ENCODE peak calls at places on chromosomes 16 and 17, in five cellular contexts. B is BJ, Q is lower leg skin, L is brain microvascular endothelial cell, N is LNCaP clone FGC. H is an unnamed sample.

GRCh38 chr17:3049705-3050295 is 13.6 kb downstream of the OR1D5 start:
- DNase-seq in N (no peak), B (no peak), Q (no peak), L (no peak), H (no peak)

GRCh38 chr16:57372372-57373116 is at the start of gene CX3CL1:
- DNase-seq in L (peak), N (no peak), B (no peak), Q (peak), H (peak)

GRCh38 chr17:1484586-1485310 is 7.7 kb downstream of the MYO1C start:
- DNase-seq in N (peak), B (no peak), Q (no peak), L (no peak), H (peak)

GRCh38 chr17:41403409-41404023 is 6.1 kb upstream of the KRT31 start:
- DNase-seq in L (no peak), Q (no peak), B (no peak), N (no peak), H (no peak)

GRCh38 chr16:27785307-27785678 is 235.3 kb downstream of the KATNIP start:
- DNase-seq in B (no peak), Q (no peak), N (no peak), L (no peak), H (no peak)

GRCh38 chr16:46775214-46775613 is 27.1 kb upstream of the MYLK3 start:
- DNase-seq in N (no peak), Q (no peak), L (no peak), B (no peak), H (no peak)

GRCh38 chr17:79221597-79221996 is 147.0 kb downstream of the ENGASE start:
- DNase-seq in L (no peak), Q (no peak), N (no peak), B (no peak), H (no peak)

GRCh38 chr16:474420-475122 is 49.1 kb downstream of the RAB11FIP3 start:
- DNase-seq in Q (no peak), L (no peak), N (no peak), B (no peak), H (no peak)

GRCh38 chr17:47604268-47604927 is 45.3 kb upstream of the KPNB1 start:
- DNase-seq in B (no peak), N (no peak), Q (no peak), L (peak), H (peak)

GRCh38 chr17:792277-792676 is 10.1 kb downstream of the MRM3 start:
- DNase-seq in Q (no peak), B (no peak), L (no peak), N (no peak), H (no peak)

GRCh38 chr17:80892019-80892855 is 99.4 kb upstream of the CHMP6 start:
- DNase-seq in B (peak), N (no peak), Q (peak), L (peak), H (peak)

GRCh38 chr17:13931111-13931526 is 138.2 kb upstream of the COX10 start:
- DNase-seq in Q (peak), N (no peak), B (peak), L (no peak), H (no peak)

GRCh38 chr17:21460358-21460757 is 84.2 kb downstream of the KCNJ12 start:
- DNase-seq in B (no peak), L (peak), Q (no peak), N (no peak), H (no peak)

GRCh38 chr16:27174007-27174406 is 29.3 kb upstream of the KDM8 start:
- DNase-seq in N (peak), Q (no peak), L (no peak), B (no peak), H (no peak)

GRCh38 chr16:83187404-83187803 is 560.6 kb downstream of the CDH13 start:
- DNase-seq in B (peak), N (no peak), L (peak), Q (no peak), H (no peak)

GRCh38 chr16:51888021-51888420 is 658.9 kb downstream of the TOX3 start:
- DNase-seq in N (no peak), Q (no peak), L (no peak), B (peak), H (no peak)

GRCh38 chr16:56192971-56193936 is 2.0 kb downstream of the GNAO1 start:
- DNase-seq in N (no peak), B (no peak), Q (no peak), L (no peak), H (no peak)

GRCh38 chr17:41026668-41027471 is at the start of gene KRTAP1-5:
- DNase-seq in L (peak), Q (no peak), N (no peak), B (peak), H (no peak)

GRCh38 chr17:62648247-62648953 is 20.9 kb downstream of the MRC2 start:
- DNase-seq in Q (no peak), L (no peak), N (no peak), B (no peak), H (no peak)

GRCh38 chr16:65532218-65532617 is 410.4 kb upstream of the CDH11 start:
- DNase-seq in N (no peak), L (no peak), B (no peak), Q (no peak), H (no peak)

GRCh38 chr17:48002920-48003685 is 32.2 kb downstream of the CDK5RAP3 start:
- DNase-seq in B (no peak), L (peak), N (no peak), Q (no peak), H (no peak)

GRCh38 chr17:2238432-2239169 is 65.0 kb downstream of the SMG6 start:
- DNase-seq in L (no peak), B (no peak), Q (peak), N (no peak), H (no peak)

GRCh38 chr17:78890111-78890897 is 12.7 kb downstream of the CEP295NL start:
- DNase-seq in Q (peak), L (no peak), N (no peak), B (no peak), H (peak)

GRCh38 chr17:46737331-46737730 is 81.2 kb downstream of the WNT3 start:
- DNase-seq in L (no peak), N (no peak), Q (no peak), B (no peak), H (no peak)

GRCh38 chr17:4533522-4534502 is 21.4 kb downstream of the MYBBP1A start:
- DNase-seq in N (no peak), Q (no peak), B (no peak), L (no peak), H (no peak)

GRCh38 chr17:19867654-19868395 is at the start of gene ULK2:
- DNase-seq in B (no peak), N (no peak), L (peak), Q (peak), H (peak)

GRCh38 chr16:70769761-70770160 is 31.2 kb downstream of the VAC14 start:
- DNase-seq in Q (no peak), L (no peak), B (no peak), N (no peak), H (no peak)

GRCh38 chr16:74281285-74281684 is 15.3 kb upstream of the PSMD7 start:
- DNase-seq in N (no peak), B (no peak), Q (no peak), L (no peak), H (no peak)

GRCh38 chr17:56707312-56708219 is 114.1 kb downstream of the NOG start:
- DNase-seq in Q (no peak), N (no peak), L (peak), B (no peak), H (no peak)

GRCh38 chr16:825298-826061 is 24.9 kb upstream of the GNG13 start:
- DNase-seq in Q (no peak), N (no peak), L (no peak), B (no peak), H (no peak)

GRCh38 chr17:28446716-28447395 is 26.6 kb upstream of the SLC13A2 start:
- DNase-seq in N (no peak), B (no peak), Q (no peak), L (no peak), H (no peak)

GRCh38 chr16:75265911-75266701 is 14.7 kb upstream of the BCAR1 start:
- DNase-seq in Q (no peak), B (no peak), N (peak), L (peak), H (peak)

GRCh38 chr17:69175812-69176517 is 34.3 kb upstream of the ABCA6 start:
- DNase-seq in N (no peak), L (peak), Q (no peak), B (peak), H (no peak)

GRCh38 chr17:75153854-75154194 is 488 bp downstream of the JPT1 start:
- DNase-seq in B (no peak), Q (no peak), L (no peak), N (no peak), H (no peak)

GRCh38 chr17:36546418-36547093 is 1.8 kb downstream of the GGNBP2 start:
- DNase-seq in Q (no peak), B (no peak), L (no peak), N (no peak), H (no peak)

GRCh38 chr16:81535679-81536360 is 91.2 kb downstream of the CMIP start:
- DNase-seq in N (no peak), Q (no peak), B (no peak), L (no peak), H (no peak)

GRCh38 chr16:85568519-85568918 is 44.6 kb upstream of the GSE1 start:
- DNase-seq in N (no peak), L (no peak), Q (peak), B (no peak), H (peak)

GRCh38 chr17:75941442-75941819 is 589 bp upstream of the FBF1 start:
- DNase-seq in Q (no peak), L (no peak), B (no peak), N (no peak), H (no peak)

DNA sequence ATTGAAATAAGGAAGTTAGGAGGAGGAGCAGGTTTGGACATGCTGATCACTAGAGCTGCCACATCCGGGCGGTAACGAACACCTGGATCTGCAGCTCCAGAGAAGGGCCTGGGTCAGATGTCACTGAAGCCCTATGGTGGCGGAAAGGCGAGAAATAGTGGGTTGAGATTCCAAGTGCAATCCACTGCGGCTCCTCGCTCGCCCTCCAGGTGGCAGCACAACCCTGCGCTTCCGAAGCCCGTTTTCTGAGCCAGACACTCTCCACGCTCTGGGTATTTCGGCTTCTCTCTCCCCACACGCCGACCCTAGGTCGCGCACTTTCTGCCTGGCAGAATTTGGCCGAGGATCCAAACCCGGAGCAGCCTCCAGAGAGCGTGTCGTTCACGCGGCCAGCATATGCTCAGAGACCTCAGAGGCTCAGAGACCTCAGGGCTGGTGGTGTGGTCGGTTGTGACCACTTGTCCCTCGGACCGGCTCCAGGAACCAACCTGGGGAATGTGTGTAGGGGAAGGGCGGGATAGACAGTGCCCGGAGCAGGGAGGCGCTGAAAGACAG is 922 bp upstream of the SLC2A4 start:
- DNase-seq in Q (peak), N (peak), L (peak), B (no peak), H (peak)
- TF ChIP-seq CTCF in Q (peak), N (peak), L (peak), B (peak), H (peak)

GRCh38 chr16:67993207-67994036 is 5.9 kb downstream of the DPEP2 start:
- DNase-seq in Q (peak), B (no peak), N (peak), L (peak), H (peak)

GRCh38 chr16:67989322-67990017 is 9.2 kb upstream of the DPEP3 start:
- DNase-seq in N (no peak), B (no peak), L (no peak), Q (no peak), H (no peak)

GRCh38 chr16:67995423-67995822 is 3.9 kb downstream of the DPEP2 start:
- DNase-seq in B (no peak), N (no peak), L (no peak), Q (no peak), H (no peak)

GRCh38 chr16:67990018-67990386 is 9.3 kb downstream of the DPEP2 start:
- DNase-seq in N (no peak), L (no peak), B (no peak), Q (no peak), H (no peak)

GRCh38 chr16:67992661-67993206 is 6.5 kb downstream of the DPEP2 start:
- DNase-seq in B (no peak), Q (no peak), N (no peak), L (no peak), H (no peak)
- H3K4me3 ChIP-seq in B (no peak), Q (no peak), N (no peak), L (no peak), H (no peak)

DNA sequence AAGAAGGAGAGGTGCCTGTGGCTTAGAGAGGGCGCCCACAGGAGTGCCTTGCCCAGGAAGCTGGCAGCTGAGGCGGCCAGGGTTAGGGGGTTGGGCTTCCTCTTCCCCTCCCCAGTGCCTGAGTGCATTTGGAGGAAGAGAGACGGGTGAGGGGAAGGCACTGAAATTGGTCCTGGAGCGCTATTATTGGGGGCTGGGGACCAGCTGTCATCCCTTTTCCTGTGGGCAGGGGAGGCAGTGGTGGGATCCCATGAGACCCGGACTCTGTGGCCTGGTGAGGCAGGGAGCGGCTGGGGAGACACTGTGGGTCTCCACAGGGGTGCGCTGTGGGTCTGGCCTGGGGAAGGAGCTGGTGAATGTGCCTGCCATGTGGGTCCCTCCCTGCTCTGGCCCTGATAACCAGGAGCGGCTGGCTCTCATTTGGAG is 259.7 kb downstream of the SEC14L1 start:
- DNase-seq in Q (no peak), N (no peak), L (peak), B (no peak), H (peak)
- TF ChIP-seq CTCF in Q (no peak), N (peak), L (peak), B (peak), H (peak)

GRCh38 chr17:39705786-39706348 is 6.0 kb downstream of the ERBB2 start:
- DNase-seq in Q (peak), N (peak), B (no peak), L (no peak), H (peak)

GRCh38 chr17:39703913-39704312 is 4.0 kb downstream of the ERBB2 start:
- DNase-seq in L (no peak), B (no peak), N (no peak), Q (no peak), H (no peak)

GRCh38 chr17:39702901-39703893 is 3.3 kb downstream of the ERBB2 start:
- DNase-seq in N (peak), B (no peak), L (no peak), Q (no peak), H (no peak)

GRCh38 chr17:39706383-39706782 is 6.5 kb downstream of the ERBB2 start:
- DNase-seq in Q (no peak), N (no peak), L (no peak), B (no peak), H (no peak)

DNA sequence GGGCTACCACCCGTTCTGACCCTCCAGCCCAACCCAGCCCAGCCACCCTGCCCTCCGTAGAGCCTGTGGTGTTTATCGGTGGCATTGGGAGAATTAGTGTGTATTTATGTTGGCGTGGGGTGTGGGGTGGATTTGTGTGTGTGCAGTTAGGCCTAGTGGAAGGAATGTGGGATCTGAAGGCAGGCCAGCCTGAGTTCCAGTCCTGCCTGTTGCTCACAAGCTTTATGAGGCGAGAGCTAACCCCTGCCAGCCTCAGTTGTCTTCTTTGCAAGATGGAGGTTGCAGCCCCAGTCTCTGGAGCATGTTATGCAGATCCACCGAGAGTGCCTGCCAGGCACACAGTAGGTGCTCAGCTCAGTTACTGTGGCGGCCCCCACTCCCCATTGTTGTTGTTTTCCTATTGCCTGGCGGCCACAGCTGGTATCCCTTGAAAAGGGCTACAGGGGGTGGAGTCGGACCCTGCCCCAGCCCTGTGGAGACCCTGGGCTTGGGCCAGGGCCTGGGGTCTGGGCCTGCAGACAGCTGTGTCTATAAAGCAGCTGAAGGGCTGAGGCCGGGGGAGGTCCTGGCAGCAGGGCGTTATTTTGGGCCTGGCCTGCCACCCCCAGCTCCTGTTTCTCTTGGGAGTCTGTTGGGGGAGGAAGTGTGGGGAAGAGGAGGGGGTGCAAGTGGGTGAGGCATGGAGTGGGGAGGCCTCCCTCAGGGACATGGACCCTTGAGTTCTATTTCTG is 5.1 kb downstream of the ERBB2 start:
- DNase-seq in L (peak), B (no peak), Q (no peak), N (peak), H (peak)
- H3K4me3 ChIP-seq in L (no peak), B (no peak), Q (no peak), N (peak), H (no peak)

GRCh38 chr17:5793157-5793556 is 208.8 kb upstream of the NLRP1 start:
- DNase-seq in B (no peak), L (no peak), Q (no peak), N (no peak), H (no peak)
- TF ChIP-seq CTCF in B (peak), L (peak), Q (no peak), N (no peak), H (no peak)

DNA sequence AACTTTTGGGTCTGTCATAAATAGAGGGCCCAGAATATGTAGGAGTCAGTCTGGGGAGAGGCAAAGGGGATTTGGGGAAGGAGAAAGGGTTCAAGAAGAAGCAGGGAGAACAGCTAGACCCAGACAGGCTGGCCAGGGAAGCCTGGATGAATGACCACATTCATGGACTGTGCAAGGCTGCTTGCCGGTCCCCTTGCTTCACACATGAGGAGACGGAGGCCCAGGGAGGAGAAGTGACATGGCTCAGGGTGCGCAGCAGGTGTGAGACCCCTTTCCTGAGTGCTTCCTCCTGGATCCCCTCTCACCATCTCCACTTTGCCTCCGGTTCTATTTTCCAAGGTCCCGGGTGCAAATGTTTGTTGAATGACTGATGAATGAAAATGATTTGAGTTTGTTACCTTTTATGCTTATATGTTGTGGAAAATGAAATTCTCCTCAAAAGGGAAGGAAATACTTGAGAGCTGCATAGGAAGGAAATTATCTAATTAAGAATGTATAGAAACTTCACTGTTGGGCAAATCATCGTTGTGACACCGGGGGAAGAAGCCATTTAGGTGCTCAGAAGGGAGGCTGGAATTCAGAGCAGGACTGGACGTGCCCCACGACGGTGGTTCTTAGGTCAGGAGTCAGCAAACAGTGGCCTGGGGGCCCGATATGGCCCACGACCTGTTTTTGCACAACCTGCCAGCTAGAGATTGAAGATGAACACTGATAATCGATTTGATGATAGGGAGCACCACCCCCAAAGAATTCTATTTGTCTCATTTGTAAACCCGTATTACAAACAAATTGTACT is 559 bp downstream of the ITGAM start:
- DNase-seq in N (no peak), L (no peak), Q (no peak), B (no peak), H (no peak)
- H3K4me3 ChIP-seq in N (no peak), L (no peak), Q (no peak), B (no peak), H (peak)

DNA sequence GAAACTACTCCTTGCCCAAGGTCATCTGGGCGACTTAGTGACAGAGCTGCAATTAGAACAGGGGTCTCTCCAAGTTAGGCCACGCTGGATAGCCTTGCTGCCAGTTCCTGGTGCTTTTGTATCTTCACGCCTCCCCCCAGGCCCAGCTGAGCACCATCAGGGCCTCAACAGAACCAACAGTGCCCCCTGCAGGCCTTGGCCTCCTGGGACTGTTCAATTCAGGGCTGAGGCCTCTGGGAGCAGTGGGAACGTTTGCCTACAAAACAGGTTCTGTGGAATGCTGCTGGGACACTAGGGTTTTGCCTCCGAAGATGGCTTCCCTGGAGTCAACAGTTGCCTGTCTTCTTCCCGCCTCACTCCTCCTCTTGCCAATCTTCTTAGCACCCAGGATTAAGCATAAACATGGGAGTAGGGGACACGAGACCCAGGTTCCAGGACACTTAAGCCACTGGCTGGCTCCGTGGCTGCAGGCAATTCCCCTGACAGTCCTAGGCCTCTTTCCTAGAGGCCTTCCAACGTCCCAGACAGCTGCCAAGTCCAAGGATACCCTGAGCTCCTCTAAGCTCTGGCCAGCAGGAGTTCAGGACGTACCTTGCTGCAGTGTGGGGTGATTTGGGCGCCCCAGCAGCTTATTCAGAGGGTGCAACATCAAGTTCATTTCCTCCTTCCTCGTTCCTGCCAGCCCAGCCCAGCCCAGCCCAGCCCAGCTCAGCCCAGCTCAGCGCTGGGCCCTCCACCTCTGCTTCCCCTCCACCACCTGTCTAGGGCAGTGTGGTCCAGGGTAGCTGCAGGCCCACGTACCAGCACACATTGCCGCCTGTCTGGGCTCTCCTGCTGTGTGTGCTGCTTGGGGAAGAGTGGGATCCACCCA is 246.6 kb upstream of the RPL38 start:
- DNase-seq in Q (peak), B (no peak), L (peak), N (peak), H (no peak)
- TF ChIP-seq CTCF in Q (no peak), B (no peak), L (no peak), N (peak), H (no peak)